ENCODE peak calls at places on chromosomes 11 and 22, in ten cellular contexts. L is breast epithelium, E is spleen, S is sigmoid colon, H is tibial nerve, Y is testis, M is gastrocnemius medialis, A is IMR-90, Q is NB4, K is prostate gland. G is an unnamed sample.

GRCh38 chr22:49662681-49663080 is 165.0 kb downstream of the BRD1 start:
- DNase-seq in L (no peak), E (no peak), S (no peak), H (no peak), Y (no peak), M (no peak), A (no peak), Q (no peak), K (no peak), G (no peak)

GRCh38 chr22:41003976-41004375 is 52.8 kb downstream of the RBX1 start:
- DNase-seq in L (no peak), E (no peak), S (no peak), H (no peak), Y (no peak), M (no peak), A (no peak), Q (no peak), K (no peak), G (no peak)

GRCh38 chr11:117427356-117427874 is 99.8 kb downstream of the CEP164 start:
- DNase-seq in L (no peak), E (peak; percentile 50), S (peak; percentile 56), H (no peak), Y (no peak), M (no peak), A (no peak), Q (no peak), K (no peak), G (no peak)

GRCh38 chr11:86174101-86175046 is 70.2 kb upstream of the EED start:
- DNase-seq in L (peak; percentile 54), E (no peak), S (peak; percentile 74), H (peak; percentile 64), Y (peak; percentile 51), M (peak; percentile 91), A (peak; percentile 99), Q (no peak), K (no peak), G (peak; percentile 61)

GRCh38 chr11:882593-882992 is 28.0 kb downstream of the CHID1 start:
- DNase-seq in L (no peak), E (no peak), S (no peak), H (no peak), Y (no peak), M (no peak), A (no peak), Q (no peak), K (no peak), G (no peak)

GRCh38 chr11:73995247-73995646 is 12.6 kb upstream of the UCP2 start:
- DNase-seq in L (no peak), E (no peak), S (no peak), H (no peak), Y (no peak), M (no peak), A (peak; percentile 16), Q (peak; percentile 60), K (no peak), G (no peak)

GRCh38 chr11:76266269-76266668 is 60.0 kb upstream of the WNT11 start:
- DNase-seq in L (no peak), E (no peak), S (peak; percentile 74), H (peak; percentile 61), Y (no peak), M (no peak), A (peak; percentile 79), Q (peak; percentile 39), K (no peak), G (peak; percentile 91)

GRCh38 chr11:43784866-43785265 is 95.8 kb upstream of the ALKBH3 start:
- DNase-seq in L (no peak), E (no peak), S (no peak), H (no peak), Y (no peak), M (no peak), A (peak; percentile 73), Q (no peak), K (no peak), G (no peak)

GRCh38 chr11:12901272-12901671 is 107.8 kb upstream of the RASSF10 start:
- DNase-seq in L (no peak), E (no peak), S (no peak), H (no peak), Y (no peak), M (no peak), A (peak; percentile 30), Q (peak; percentile 17), K (no peak), G (no peak)

GRCh38 chr22:37121887-37122591 is 12.5 kb upstream of the TMPRSS6 start:
- DNase-seq in L (no peak), E (peak; percentile 89), S (no peak), H (no peak), Y (peak; percentile 16), M (no peak), A (peak; percentile 37), Q (no peak), K (peak; percentile 40), G (peak; percentile 91)

GRCh38 chr11:84260862-84261261 is 974.7 kb upstream of the CCDC90B start:
- DNase-seq in L (no peak), E (no peak), S (no peak), H (no peak), Y (no peak), M (no peak), A (no peak), Q (no peak), K (no peak), G (no peak)

GRCh38 chr11:84256618-84257017 is 970.5 kb upstream of the CCDC90B start:
- DNase-seq in L (no peak), E (no peak), S (no peak), H (no peak), Y (no peak), M (no peak), A (no peak), Q (no peak), K (no peak), G (no peak)

GRCh38 chr11:84264066-84264465 is 977.9 kb upstream of the CCDC90B start:
- DNase-seq in L (no peak), E (no peak), S (no peak), H (no peak), Y (no peak), M (no peak), A (no peak), Q (no peak), K (no peak), G (no peak)

GRCh38 chr11:84261707-84262106 is 975.5 kb upstream of the CCDC90B start:
- DNase-seq in L (no peak), E (no peak), S (no peak), H (no peak), Y (peak; percentile 63), M (no peak), A (no peak), Q (peak; percentile 37), K (no peak), G (no peak)
- TF ChIP-seq CTCF in L (no peak), E (no peak), S (no peak), H (no peak), Y (peak; percentile 18), M (no peak), A (no peak), Q (peak; percentile 50), K (no peak), G (no peak)

DNA sequence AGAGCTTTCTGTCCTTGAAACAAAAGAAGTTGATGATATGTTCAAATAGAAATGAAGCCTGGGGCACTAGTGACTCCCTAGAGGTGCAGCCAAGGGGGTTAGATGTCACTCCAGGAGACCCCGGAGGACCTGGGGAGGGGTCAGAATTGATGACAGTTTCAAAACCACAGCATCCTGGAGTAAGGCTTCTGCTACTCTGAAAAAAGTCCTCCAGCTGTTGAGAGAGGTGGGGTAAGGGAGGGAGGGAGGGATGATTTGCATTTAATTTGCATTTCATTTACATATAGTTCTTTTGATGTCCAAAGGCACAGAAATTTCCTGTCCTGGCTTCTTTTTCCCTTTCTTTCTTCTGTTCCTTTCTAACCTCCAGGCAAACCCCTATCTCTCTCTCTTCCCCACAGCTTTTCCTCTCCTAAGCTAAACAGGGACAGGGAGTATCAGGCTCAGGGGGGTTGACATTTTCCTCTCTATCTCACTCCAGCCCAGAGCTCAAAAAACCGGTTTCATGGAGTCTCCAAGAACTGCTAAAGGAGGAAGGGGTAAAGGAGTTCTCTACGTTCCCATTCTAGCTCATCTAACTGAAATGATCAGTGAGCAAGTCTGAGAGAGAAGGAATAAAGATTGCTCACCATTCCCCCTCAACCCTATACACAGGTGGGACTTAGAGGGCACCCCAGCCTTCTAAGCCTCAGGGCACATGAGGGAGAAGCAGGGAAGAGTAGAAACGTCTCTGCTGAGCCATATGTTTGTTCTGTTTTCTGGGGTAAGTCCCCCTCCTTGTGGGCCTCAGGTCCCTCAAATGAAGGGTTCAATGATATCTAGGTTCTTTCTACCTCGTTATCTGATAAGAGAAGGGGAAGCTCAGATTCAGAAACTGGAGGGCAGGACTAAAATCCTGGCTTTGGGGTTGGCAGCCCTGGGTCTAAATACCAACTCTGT is 3.5 kb upstream of the POU2F3 start:
- DNase-seq in L (no peak), E (no peak), S (no peak), H (no peak), Y (no peak), M (no peak), A (peak; percentile 34), Q (peak; percentile 62), K (no peak), G (no peak)
- TF ChIP-seq POLR2A in L (no peak), E (no peak), S (no peak), H (no peak), Y (no peak), M (no peak), A (peak; percentile 77), Q (peak; percentile 25), K (no peak), G (no peak)

GRCh38 chr11:126346586-126346940 is 8.9 kb upstream of the ST3GAL4 start:
- DNase-seq in L (no peak), E (no peak), S (no peak), H (no peak), Y (no peak), M (no peak), A (no peak), Q (no peak), K (no peak), G (no peak)

GRCh38 chr11:126344291-126344970 is 11.1 kb upstream of the ST3GAL4 start:
- DNase-seq in L (no peak), E (peak; percentile 54), S (no peak), H (no peak), Y (no peak), M (no peak), A (no peak), Q (no peak), K (no peak), G (no peak)

GRCh38 chr11:126347751-126348628 is 7.5 kb upstream of the ST3GAL4 start:
- DNase-seq in L (no peak), E (peak; percentile 74), S (no peak), H (no peak), Y (no peak), M (no peak), A (no peak), Q (peak; percentile 91), K (no peak), G (no peak)

GRCh38 chr11:126345283-126345682 is 10.2 kb upstream of the ST3GAL4 start:
- DNase-seq in L (no peak), E (peak; percentile 82), S (no peak), H (no peak), Y (no peak), M (no peak), A (no peak), Q (no peak), K (no peak), G (no peak)

GRCh38 chr11:126345759-126346585 is 9.5 kb upstream of the ST3GAL4 start:
- DNase-seq in L (no peak), E (peak; percentile 90), S (no peak), H (no peak), Y (peak; percentile 88), M (no peak), A (peak; percentile 75), Q (peak; percentile 95), K (no peak), G (peak; percentile 77)
- H3K4me3 ChIP-seq in L (no peak overlapping the region), E (peak overlapping the region; percentile 50), S (no peak overlapping the region), H (no peak overlapping the region), Y (no peak overlapping the region), M (no peak overlapping the region), A (no peak overlapping the region), Q (peak overlapping the region; percentile 13), K (no peak overlapping the region), G (no peak overlapping the region)

GRCh38 chr11:61694971-61695706 is 14.9 kb downstream of the DAGLA start:
- DNase-seq in L (peak; percentile 89), E (no peak), S (peak; percentile 92), H (no peak), Y (peak; percentile 75), M (peak; percentile 78), A (no peak), Q (no peak), K (peak; percentile 88), G (peak; percentile 59)
- TF ChIP-seq CTCF in L (peak; percentile 55), E (no peak), S (no peak), H (no peak), Y (no peak), M (no peak), A (peak; percentile 31), Q (no peak), K (peak; percentile 75), G (no peak)

G was measured in lower leg skin.